ENCODE peak calls at places on chromosomes 16 and 17, in four cellular contexts. H, V, A and S are unnamed samples.

GRCh38 chr17:56023851-56024250 is 129.4 kb upstream of the ANKFN1 start:
- DNase-seq in H (no peak), V (no peak), A (no peak), S (no peak)

GRCh38 chr17:71118039-71118438 is 948.7 kb downstream of the KCNJ2 start:
- DNase-seq in H (peak), V (no peak), A (no peak), S (peak)

GRCh38 chr16:30068750-30069574 is 3.4 kb downstream of the ALDOA start:
- DNase-seq in H (no peak), V (peak), A (no peak), S (no peak)

GRCh38 chr17:28860363-28860808 is 5.6 kb downstream of the ERAL1 start:
- DNase-seq in H (no peak), V (no peak), A (no peak), S (no peak)

GRCh38 chr16:21166561-21166961 is 8.1 kb downstream of the LDAF1 start:
- DNase-seq in H (no peak), V (no peak), A (no peak), S (no peak)

GRCh38 chr17:30340957-30341356 is 7.1 kb upstream of the TMIGD1 start:
- DNase-seq in H (no peak), V (no peak), A (peak), S (no peak)

GRCh38 chr17:1082579-1082978 is 85.7 kb downstream of the TIMM22 start:
- DNase-seq in H (no peak), V (no peak), A (no peak), S (no peak)

GRCh38 chr16:49620158-49620867 is 235.6 kb downstream of the ZNF423 start:
- DNase-seq in H (no peak), V (no peak), A (peak), S (no peak)

GRCh38 chr17:4501295-4501949 is 2.7 kb downstream of the SPNS2 start:
- DNase-seq in H (no peak), V (no peak), A (no peak), S (no peak)

GRCh38 chr16:12462690-12463646 is 340.7 kb downstream of the CPPED1 start:
- DNase-seq in H (no peak), V (no peak), A (no peak), S (no peak)

GRCh38 chr17:28071891-28072606 is 29.6 kb downstream of the NLK start:
- DNase-seq in H (no peak), V (no peak), A (no peak), S (no peak)

GRCh38 chr17:9806709-9807108 is 15.2 kb downstream of the GSG1L2 start:
- DNase-seq in H (no peak), V (no peak), A (no peak), S (no peak)

GRCh38 chr17:82236142-82236971 is 7.5 kb downstream of the SLC16A3 start:
- DNase-seq in H (no peak), V (peak), A (no peak), S (no peak)

GRCh38 chr17:44906987-44907681 is 7.9 kb upstream of the EFTUD2 start:
- DNase-seq in H (no peak), V (no peak), A (no peak), S (no peak)

GRCh38 chr17:72930031-72930430 is 162.5 kb downstream of the SLC39A11 start:
- DNase-seq in H (no peak), V (no peak), A (no peak), S (no peak)
- H3K27ac ChIP-seq in H (no peak), V (no peak), A (no peak), S (no peak)

DNA sequence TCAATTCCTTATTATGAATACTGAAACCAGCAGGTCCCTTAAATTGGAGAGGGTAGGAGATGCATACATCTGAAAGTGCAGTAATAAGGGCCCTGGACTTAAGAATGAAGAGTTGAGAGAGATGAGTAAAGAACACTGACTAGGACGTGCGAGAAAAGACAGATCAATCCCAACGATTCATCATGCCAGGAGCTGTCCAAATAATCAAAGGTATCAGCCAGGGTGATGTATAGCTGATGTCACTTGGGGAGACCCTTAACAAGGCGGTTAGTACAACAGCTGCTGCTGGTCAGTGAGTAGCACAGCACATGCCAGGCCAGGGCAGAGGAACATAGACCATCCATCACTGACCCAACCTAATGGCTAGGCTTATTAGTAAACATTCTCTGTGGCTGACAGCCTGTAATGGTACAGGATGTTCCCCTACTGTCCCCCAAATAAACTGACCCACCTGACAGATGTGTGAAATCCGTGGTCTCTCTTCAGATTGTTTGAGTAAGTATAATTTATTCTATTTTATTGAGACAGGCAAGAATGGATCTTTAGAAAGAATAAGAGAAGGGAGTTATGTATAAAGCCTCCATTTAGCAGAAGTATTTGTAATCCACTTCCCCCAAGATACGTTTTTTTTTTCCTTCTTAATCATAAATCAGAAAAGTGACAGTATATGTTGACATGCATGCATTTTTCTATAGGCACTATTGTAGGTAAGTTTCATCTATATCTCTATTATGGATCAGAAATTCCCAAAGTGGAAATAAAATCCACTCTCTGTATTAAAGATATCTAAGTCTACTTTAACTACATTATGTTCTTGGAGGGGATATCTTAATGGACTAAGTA is 118.4 kb downstream of the SNX11 start:
- DNase-seq in H (no peak), V (no peak), A (no peak), S (no peak)
- H3K27ac ChIP-seq in H (no peak), V (no peak), A (no peak), S (no peak)

DNA sequence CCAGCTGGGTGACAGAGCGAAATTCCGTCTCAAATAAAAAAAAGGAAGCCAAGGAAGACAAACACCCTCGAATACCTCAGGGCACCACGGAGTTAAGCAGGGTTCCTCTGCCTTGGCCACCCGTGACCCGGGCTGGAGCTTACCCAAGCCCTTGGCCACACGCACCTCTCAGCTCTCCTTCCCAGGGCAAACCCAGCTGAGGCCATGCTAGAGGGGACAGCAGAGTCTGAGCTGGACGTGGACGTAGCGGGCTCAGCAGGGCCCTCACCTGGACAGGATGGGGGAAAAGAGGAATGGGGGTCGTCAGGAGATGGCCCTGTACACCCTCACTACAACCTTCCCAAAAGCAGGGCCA is 12.2 kb downstream of the PER1 start:
- DNase-seq in H (no peak), V (no peak), A (no peak), S (no peak)
- H3K27ac ChIP-seq in H (peak), V (no peak), A (no peak), S (peak)

GRCh38 chr17:35460354-35460851 is 11.8 kb upstream of the SLFN13 start:
- DNase-seq in H (peak), V (peak), A (peak), S (no peak)
- H3K27ac ChIP-seq in H (no peak), V (no peak), A (no peak), S (no peak)

DNA sequence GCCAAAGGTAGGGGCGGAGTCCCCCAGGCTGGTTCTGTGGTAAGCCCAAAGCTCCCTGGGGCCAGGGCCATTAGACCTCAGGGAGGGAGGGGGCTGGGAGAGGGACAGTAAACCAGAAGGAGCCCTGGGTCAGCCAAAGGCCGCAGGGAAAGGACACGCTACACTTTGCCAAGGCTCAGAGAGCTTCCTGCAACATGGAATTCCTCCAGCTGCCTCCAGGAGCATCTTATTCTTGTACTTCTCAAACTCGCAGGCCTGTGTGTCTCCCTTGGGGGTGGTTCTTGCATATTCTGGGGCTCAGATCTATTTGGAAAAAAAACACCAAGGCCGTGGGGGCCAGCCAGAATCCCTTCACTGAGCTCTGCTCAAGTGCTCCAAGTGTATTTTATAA is 25.1 kb downstream of the AKAP1 start:
- DNase-seq in H (no peak), V (no peak), A (peak), S (no peak)
- H3K27ac ChIP-seq in H (no peak), V (no peak), A (peak), S (no peak)

GRCh38 chr16:2770057-2770780 is 6.9 kb downstream of the ELOB start:
- DNase-seq in H (no peak), V (no peak), A (no peak), S (no peak)

GRCh38 chr16:2767891-2768290 is 9.2 kb downstream of the ELOB start:
- DNase-seq in H (no peak), V (no peak), A (no peak), S (no peak)

GRCh38 chr16:2768403-2769089 is 8.5 kb downstream of the ELOB start:
- DNase-seq in H (no peak), V (no peak), A (no peak), S (no peak)

GRCh38 chr16:2769675-2770056 is 7.4 kb downstream of the ELOB start:
- DNase-seq in H (no peak), V (no peak), A (no peak), S (no peak)

GRCh38 chr16:2769100-2769529 is 8.0 kb downstream of the ELOB start:
- DNase-seq in H (no peak), V (no peak), A (no peak), S (no peak)
- H3K27ac ChIP-seq in H (no peak), V (no peak), A (no peak), S (peak)

GRCh38 chr17:38601539-38602351 is 4.0 kb downstream of the SRCIN1 start:
- DNase-seq in H (no peak), V (no peak), A (no peak), S (no peak)

GRCh38 chr17:38604479-38605229 is 1.1 kb downstream of the SRCIN1 start:
- DNase-seq in H (no peak), V (no peak), A (no peak), S (no peak)

GRCh38 chr17:38603786-38604478 is 1.8 kb downstream of the SRCIN1 start:
- DNase-seq in H (no peak), V (no peak), A (no peak), S (no peak)

GRCh38 chr17:38602453-38602852 is 3.3 kb downstream of the SRCIN1 start:
- DNase-seq in H (no peak), V (no peak), A (no peak), S (no peak)

GRCh38 chr17:38602862-38603785 is 2.6 kb downstream of the SRCIN1 start:
- DNase-seq in H (no peak), V (no peak), A (no peak), S (no peak)
- H3K27ac ChIP-seq in H (no peak), V (no peak), A (no peak), S (no peak)

DNA sequence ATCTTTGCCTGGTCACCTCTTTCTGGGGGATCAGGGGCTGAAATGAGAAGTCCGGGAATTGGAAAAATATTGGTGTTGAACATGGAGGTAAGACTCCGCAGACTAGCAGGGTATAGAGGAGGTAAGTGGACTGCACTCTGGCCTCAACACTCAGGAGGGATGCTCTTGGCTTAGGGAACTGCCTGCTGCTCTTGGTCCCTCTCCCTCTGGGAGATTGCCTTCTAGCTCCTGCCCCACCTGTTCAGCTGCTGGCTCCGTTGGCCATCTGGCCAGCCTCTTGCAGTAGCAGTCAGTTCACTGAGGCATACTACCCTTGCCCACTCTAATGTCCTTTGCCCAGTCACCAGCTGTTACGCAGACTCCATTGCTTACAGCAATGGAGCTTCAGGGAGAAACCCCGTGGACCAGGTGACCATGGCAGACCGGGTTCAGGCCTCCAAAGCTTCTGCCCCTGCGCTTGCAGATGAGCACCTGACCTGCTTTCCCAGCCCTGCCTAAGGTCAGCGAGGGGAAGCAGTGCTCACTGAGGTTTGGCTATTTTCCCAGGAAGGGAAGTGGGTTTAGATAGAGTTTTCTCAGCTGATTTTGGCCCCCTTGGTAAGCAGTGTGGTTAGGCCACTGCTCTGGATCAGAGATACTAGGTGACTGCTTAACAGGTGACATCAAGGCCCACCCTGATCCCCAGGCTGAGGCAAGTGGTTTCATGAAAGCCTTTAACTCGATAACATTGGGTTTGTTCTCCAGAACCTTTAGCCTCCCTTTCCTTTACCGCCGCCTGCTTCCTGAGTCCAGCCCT is 11.9 kb downstream of the CDK5RAP3 start:
- DNase-seq in H (no peak), V (no peak), A (no peak), S (no peak)
- H3K27ac ChIP-seq in H (peak), V (no peak), A (no peak), S (no peak)

GRCh38 chr16:89374393-89374948 is 115.9 kb downstream of the ANKRD11 start:
- DNase-seq in H (no peak), V (no peak), A (peak), S (no peak)
- H3K27ac ChIP-seq in H (no peak), V (no peak), A (no peak), S (no peak)

GRCh38 chr16:70455910-70456309 is 1.5 kb downstream of the FCSK start:
- DNase-seq in H (no peak), V (no peak), A (no peak), S (no peak)

GRCh38 chr16:70457446-70457845 is 3.1 kb downstream of the FCSK start:
- DNase-seq in H (no peak), V (no peak), A (no peak), S (no peak)

GRCh38 chr16:70453891-70454220 is 539 bp upstream of the FCSK start:
- DNase-seq in H (no peak), V (no peak), A (no peak), S (no peak)

GRCh38 chr16:70453117-70453890 is 1.1 kb upstream of the FCSK start:
- DNase-seq in H (no peak), V (no peak), A (no peak), S (no peak)

DNA sequence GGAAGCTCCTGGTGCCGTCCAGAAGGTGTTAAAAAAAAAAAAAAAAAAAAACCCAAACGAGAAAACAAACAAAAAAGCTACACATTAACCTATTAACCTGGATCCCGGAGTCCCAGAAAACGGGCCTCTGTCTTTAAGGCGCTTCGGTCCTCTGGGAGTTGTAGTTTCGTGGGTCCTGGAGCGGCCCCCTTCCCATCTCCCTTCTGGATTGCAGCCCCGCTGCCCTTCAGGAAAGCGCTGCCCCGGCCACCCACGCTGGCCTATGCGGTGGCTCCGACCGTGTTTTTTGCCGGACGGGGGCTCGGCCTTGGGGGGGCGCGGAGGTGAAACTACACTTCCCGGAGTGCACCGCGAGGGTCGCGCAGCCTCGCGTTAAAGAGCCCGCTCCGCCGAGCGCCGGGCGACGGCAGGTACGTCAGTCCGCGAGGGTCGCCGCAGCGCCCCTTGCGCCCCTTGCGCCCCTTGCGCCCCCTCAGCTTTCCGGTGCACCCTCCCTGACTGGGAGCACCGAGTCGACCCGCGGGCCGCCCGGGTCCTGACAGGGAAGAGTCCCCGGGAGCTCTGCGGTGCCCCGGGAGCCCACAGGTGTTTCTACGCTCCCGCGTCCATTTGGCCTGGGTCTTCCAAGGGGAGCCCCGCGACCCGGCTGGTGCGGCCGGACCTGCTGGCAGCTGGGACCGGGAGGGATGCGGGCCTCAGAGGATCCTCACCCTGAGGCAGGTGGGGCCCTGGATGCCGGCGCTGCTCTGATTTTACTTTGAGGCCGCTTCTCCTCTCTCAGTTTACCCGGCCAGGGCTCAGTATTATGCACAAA is at the start of gene FCSK:
- DNase-seq in H (no peak), V (peak), A (peak), S (no peak)
- H3K27ac ChIP-seq in H (peak), V (peak), A (peak), S (peak)